ENCODE peak calls at places on chromosomes 6 and 20, in eight cellular contexts. One of them, this sample, is unnamed.

GRCh38 chr20:43736588-43737091 is 9.8 kb upstream of the GTSF1L start:
- DNase-seq in lung microvascular endothelial cell: peak; percentile 18
- DNase-seq in cardiac fibroblast: no peak
- DNase-seq in psoas muscle: no peak
- DNase-seq in DMS79: no peak
- DNase-seq in HS-5: no peak
- DNase-seq in nephron progenitor cell: no peak
- DNase-seq in RPMI8226: no peak
- DNase-seq in this sample: no peak

GRCh38 chr20:53739799-53740785 is 146.5 kb upstream of the ZNF217 start:
- DNase-seq in lung microvascular endothelial cell: no peak
- DNase-seq in cardiac fibroblast: peak; percentile 39
- DNase-seq in psoas muscle: no peak
- DNase-seq in DMS79: peak; percentile 65
- DNase-seq in HS-5: no peak
- DNase-seq in nephron progenitor cell: no peak
- DNase-seq in RPMI8226: no peak
- DNase-seq in this sample: peak; percentile 85

GRCh38 chr6:161048636-161049035 is 57.1 kb downstream of the MAP3K4 start:
- DNase-seq in lung microvascular endothelial cell: no peak
- DNase-seq in cardiac fibroblast: peak; percentile 88
- DNase-seq in psoas muscle: no peak
- DNase-seq in DMS79: no peak
- DNase-seq in HS-5: peak; percentile 40
- DNase-seq in nephron progenitor cell: no peak
- DNase-seq in RPMI8226: no peak
- DNase-seq in this sample: no peak

GRCh38 chr6:157246771-157247484 is 76.4 kb downstream of the TMEM242 start:
- DNase-seq in lung microvascular endothelial cell: no peak
- DNase-seq in cardiac fibroblast: no peak
- DNase-seq in psoas muscle: no peak
- DNase-seq in DMS79: no peak
- DNase-seq in HS-5: no peak
- DNase-seq in nephron progenitor cell: no peak
- DNase-seq in RPMI8226: no peak
- DNase-seq in this sample: no peak

GRCh38 chr6:159451051-159451450 is 242.0 kb downstream of the SOD2 start:
- DNase-seq in lung microvascular endothelial cell: no peak
- DNase-seq in cardiac fibroblast: peak; percentile 14
- DNase-seq in psoas muscle: no peak
- DNase-seq in DMS79: no peak
- DNase-seq in HS-5: peak; percentile 24
- DNase-seq in nephron progenitor cell: no peak
- DNase-seq in RPMI8226: no peak
- DNase-seq in this sample: no peak

GRCh38 chr6:129287778-129288177 is 404.8 kb downstream of the LAMA2 start:
- DNase-seq in lung microvascular endothelial cell: no peak
- DNase-seq in cardiac fibroblast: no peak
- DNase-seq in psoas muscle: no peak
- DNase-seq in DMS79: no peak
- DNase-seq in HS-5: no peak
- DNase-seq in nephron progenitor cell: no peak
- DNase-seq in RPMI8226: no peak
- DNase-seq in this sample: no peak

GRCh38 chr6:13694562-13694961 is 17.1 kb downstream of the RANBP9 start:
- DNase-seq in lung microvascular endothelial cell: no peak
- DNase-seq in cardiac fibroblast: no peak
- DNase-seq in psoas muscle: no peak
- DNase-seq in DMS79: no peak
- DNase-seq in HS-5: no peak
- DNase-seq in nephron progenitor cell: no peak
- DNase-seq in RPMI8226: no peak
- DNase-seq in this sample: no peak

GRCh38 chr6:140566706-140567330 is 1192.4 kb upstream of the CITED2 start:
- DNase-seq in lung microvascular endothelial cell: peak; percentile 84
- DNase-seq in cardiac fibroblast: peak; percentile 69
- DNase-seq in psoas muscle: no peak
- DNase-seq in DMS79: no peak
- DNase-seq in HS-5: peak; percentile 23
- DNase-seq in nephron progenitor cell: no peak
- DNase-seq in RPMI8226: no peak
- DNase-seq in this sample: no peak

GRCh38 chr20:38149880-38150594 is 15.0 kb downstream of the TGM2 start:
- DNase-seq in lung microvascular endothelial cell: no peak
- DNase-seq in cardiac fibroblast: no peak
- DNase-seq in psoas muscle: no peak
- DNase-seq in DMS79: no peak
- DNase-seq in HS-5: no peak
- DNase-seq in nephron progenitor cell: no peak
- DNase-seq in RPMI8226: no peak
- DNase-seq in this sample: no peak

GRCh38 chr6:162032620-162033019 is 694.9 kb downstream of the PRKN start:
- DNase-seq in lung microvascular endothelial cell: no peak
- DNase-seq in cardiac fibroblast: peak; percentile 26
- DNase-seq in psoas muscle: no peak
- DNase-seq in DMS79: no peak
- DNase-seq in HS-5: peak; percentile 13
- DNase-seq in nephron progenitor cell: no peak
- DNase-seq in RPMI8226: no peak
- DNase-seq in this sample: no peak

GRCh38 chr20:24871429-24872213 is 77.4 kb upstream of the CST7 start:
- DNase-seq in lung microvascular endothelial cell: no peak
- DNase-seq in cardiac fibroblast: no peak
- DNase-seq in psoas muscle: no peak
- DNase-seq in DMS79: no peak
- DNase-seq in HS-5: no peak
- DNase-seq in nephron progenitor cell: no peak
- DNase-seq in RPMI8226: no peak
- DNase-seq in this sample: no peak

GRCh38 chr6:107491059-107491609 is 1.2 kb downstream of the SOBP start:
- DNase-seq in lung microvascular endothelial cell: peak; percentile 53
- DNase-seq in cardiac fibroblast: peak; percentile 56
- DNase-seq in psoas muscle: peak; percentile 88
- DNase-seq in DMS79: peak; percentile 22
- DNase-seq in HS-5: no peak
- DNase-seq in nephron progenitor cell: peak; percentile 73
- DNase-seq in RPMI8226: peak; percentile 40
- DNase-seq in this sample: peak; percentile 5

GRCh38 chr20:57391439-57392129 is 388 bp downstream of the RBM38 start:
- DNase-seq in lung microvascular endothelial cell: peak; percentile 30
- DNase-seq in cardiac fibroblast: no peak
- DNase-seq in psoas muscle: peak; percentile 74
- DNase-seq in DMS79: no peak
- DNase-seq in HS-5: no peak
- DNase-seq in nephron progenitor cell: peak; percentile 30
- DNase-seq in RPMI8226: peak; percentile 28
- DNase-seq in this sample: no peak

GRCh38 chr6:25352265-25352664 is 73.1 kb downstream of the CARMIL1 start:
- DNase-seq in lung microvascular endothelial cell: no peak
- DNase-seq in cardiac fibroblast: no peak
- DNase-seq in psoas muscle: no peak
- DNase-seq in DMS79: no peak
- DNase-seq in HS-5: no peak
- DNase-seq in nephron progenitor cell: no peak
- DNase-seq in RPMI8226: no peak
- DNase-seq in this sample: no peak

GRCh38 chr6:14784596-14785360 is 461.1 kb upstream of the JARID2 start:
- DNase-seq in lung microvascular endothelial cell: no peak
- DNase-seq in cardiac fibroblast: no peak
- DNase-seq in psoas muscle: no peak
- DNase-seq in DMS79: no peak
- DNase-seq in HS-5: no peak
- DNase-seq in nephron progenitor cell: no peak
- DNase-seq in RPMI8226: peak; percentile 51
- DNase-seq in this sample: no peak

GRCh38 chr20:58268936-58269619 is 40.4 kb upstream of the RAB22A start:
- DNase-seq in lung microvascular endothelial cell: peak; percentile 56
- DNase-seq in cardiac fibroblast: no peak
- DNase-seq in psoas muscle: no peak
- DNase-seq in DMS79: no peak
- DNase-seq in HS-5: no peak
- DNase-seq in nephron progenitor cell: no peak
- DNase-seq in RPMI8226: no peak
- DNase-seq in this sample: no peak

GRCh38 chr20:63628246-63628975 is 1.5 kb upstream of the GMEB2 start:
- DNase-seq in lung microvascular endothelial cell: peak; percentile 85
- DNase-seq in cardiac fibroblast: peak; percentile 85
- DNase-seq in psoas muscle: peak; percentile 66
- DNase-seq in DMS79: peak; percentile 79
- DNase-seq in HS-5: peak; percentile 51
- DNase-seq in nephron progenitor cell: peak; percentile 26
- DNase-seq in RPMI8226: peak; percentile 83
- DNase-seq in this sample: peak; percentile 58

GRCh38 chr6:157461000-157461915 is 80.3 kb downstream of the ZDHHC14 start:
- DNase-seq in lung microvascular endothelial cell: peak; percentile 89
- DNase-seq in cardiac fibroblast: peak; percentile 75
- DNase-seq in psoas muscle: no peak
- DNase-seq in DMS79: no peak
- DNase-seq in HS-5: no peak
- DNase-seq in nephron progenitor cell: no peak
- DNase-seq in RPMI8226: no peak
- DNase-seq in this sample: peak; percentile 24

GRCh38 chr20:44166008-44166407 is 21.0 kb downstream of the JPH2 start:
- DNase-seq in lung microvascular endothelial cell: peak; percentile 17
- DNase-seq in cardiac fibroblast: peak; percentile 81
- DNase-seq in psoas muscle: no peak
- DNase-seq in DMS79: no peak
- DNase-seq in HS-5: peak; percentile 89
- DNase-seq in nephron progenitor cell: no peak
- DNase-seq in RPMI8226: no peak
- DNase-seq in this sample: no peak

GRCh38 chr6:166365221-166365620 is 17.5 kb downstream of the MPC1 start:
- DNase-seq in lung microvascular endothelial cell: peak; percentile 87
- DNase-seq in cardiac fibroblast: peak; percentile 84
- DNase-seq in psoas muscle: no peak
- DNase-seq in DMS79: no peak
- DNase-seq in HS-5: no peak
- DNase-seq in nephron progenitor cell: no peak
- DNase-seq in RPMI8226: no peak
- DNase-seq in this sample: no peak

GRCh38 chr6:56347526-56347925 is 100.1 kb upstream of the COL21A1 start:
- DNase-seq in lung microvascular endothelial cell: no peak
- DNase-seq in cardiac fibroblast: peak; percentile 59
- DNase-seq in psoas muscle: no peak
- DNase-seq in DMS79: no peak
- DNase-seq in HS-5: no peak
- DNase-seq in nephron progenitor cell: no peak
- DNase-seq in RPMI8226: no peak
- DNase-seq in this sample: no peak

GRCh38 chr6:126268087-126268486 is 71.8 kb upstream of the CENPW start:
- DNase-seq in lung microvascular endothelial cell: no peak
- DNase-seq in cardiac fibroblast: no peak
- DNase-seq in psoas muscle: no peak
- DNase-seq in DMS79: no peak
- DNase-seq in HS-5: no peak
- DNase-seq in nephron progenitor cell: peak; percentile 42
- DNase-seq in RPMI8226: no peak
- DNase-seq in this sample: no peak

GRCh38 chr20:17227199-17227535 is 327 bp downstream of the PCSK2 start:
- DNase-seq in lung microvascular endothelial cell: no peak
- DNase-seq in cardiac fibroblast: no peak
- DNase-seq in psoas muscle: no peak
- DNase-seq in DMS79: peak; percentile 42
- DNase-seq in HS-5: no peak
- DNase-seq in nephron progenitor cell: no peak
- DNase-seq in RPMI8226: no peak
- DNase-seq in this sample: no peak

GRCh38 chr20:16528078-16528477 is 45.2 kb downstream of the KIF16B start:
- DNase-seq in lung microvascular endothelial cell: peak; percentile 82
- DNase-seq in cardiac fibroblast: peak; percentile 93
- DNase-seq in psoas muscle: peak; percentile 78
- DNase-seq in DMS79: peak; percentile 10
- DNase-seq in HS-5: peak; percentile 75
- DNase-seq in nephron progenitor cell: no peak
- DNase-seq in RPMI8226: no peak
- DNase-seq in this sample: no peak

GRCh38 chr6:43172127-43173007 is 1.3 kb downstream of the SRF start:
- DNase-seq in lung microvascular endothelial cell: peak; percentile 36
- DNase-seq in cardiac fibroblast: peak; percentile 32
- DNase-seq in psoas muscle: peak; percentile 72
- DNase-seq in DMS79: peak; percentile 8
- DNase-seq in HS-5: no peak
- DNase-seq in nephron progenitor cell: peak; percentile 65
- DNase-seq in RPMI8226: peak; percentile 26
- DNase-seq in this sample: no peak

GRCh38 chr6:112282217-112282616 is 27.9 kb upstream of the LAMA4 start:
- DNase-seq in lung microvascular endothelial cell: peak; percentile 89
- DNase-seq in cardiac fibroblast: peak; percentile 84
- DNase-seq in psoas muscle: peak; percentile 55
- DNase-seq in DMS79: peak; percentile 89
- DNase-seq in HS-5: peak; percentile 61
- DNase-seq in nephron progenitor cell: peak; percentile 29
- DNase-seq in RPMI8226: peak; percentile 8
- DNase-seq in this sample: no peak

GRCh38 chr6:156098858-156099257 is 643.2 kb upstream of the NOX3 start:
- DNase-seq in lung microvascular endothelial cell: no peak
- DNase-seq in cardiac fibroblast: no peak
- DNase-seq in psoas muscle: no peak
- DNase-seq in DMS79: no peak
- DNase-seq in HS-5: no peak
- DNase-seq in nephron progenitor cell: no peak
- DNase-seq in RPMI8226: no peak
- DNase-seq in this sample: no peak

GRCh38 chr6:51678905-51679620 is 408.4 kb downstream of the PKHD1 start:
- DNase-seq in lung microvascular endothelial cell: no peak
- DNase-seq in cardiac fibroblast: no peak
- DNase-seq in psoas muscle: no peak
- DNase-seq in DMS79: no peak
- DNase-seq in HS-5: no peak
- DNase-seq in nephron progenitor cell: no peak
- DNase-seq in RPMI8226: no peak
- DNase-seq in this sample: no peak

GRCh38 chr20:48326868-48327267 is 500.9 kb downstream of the PREX1 start:
- DNase-seq in lung microvascular endothelial cell: no peak
- DNase-seq in cardiac fibroblast: no peak
- DNase-seq in psoas muscle: peak; percentile 70
- DNase-seq in DMS79: no peak
- DNase-seq in HS-5: no peak
- DNase-seq in nephron progenitor cell: no peak
- DNase-seq in RPMI8226: no peak
- DNase-seq in this sample: no peak

GRCh38 chr6:40894962-40895799 is 143.8 kb downstream of the UNC5CL start:
- DNase-seq in lung microvascular endothelial cell: peak; percentile 69
- DNase-seq in cardiac fibroblast: peak; percentile 53
- DNase-seq in psoas muscle: peak; percentile 73
- DNase-seq in DMS79: no peak
- DNase-seq in HS-5: no peak
- DNase-seq in nephron progenitor cell: peak; percentile 60
- DNase-seq in RPMI8226: no peak
- DNase-seq in this sample: no peak

GRCh38 chr6:1024587-1024986 is 287.3 kb upstream of the FOXQ1 start:
- DNase-seq in lung microvascular endothelial cell: no peak
- DNase-seq in cardiac fibroblast: no peak
- DNase-seq in psoas muscle: no peak
- DNase-seq in DMS79: no peak
- DNase-seq in HS-5: peak; percentile 83
- DNase-seq in nephron progenitor cell: no peak
- DNase-seq in RPMI8226: no peak
- DNase-seq in this sample: no peak

GRCh38 chr6:35970181-35970580 is 49.3 kb upstream of the SRPK1 start:
- DNase-seq in lung microvascular endothelial cell: peak; percentile 75
- DNase-seq in cardiac fibroblast: peak; percentile 87
- DNase-seq in psoas muscle: no peak
- DNase-seq in DMS79: no peak
- DNase-seq in HS-5: peak; percentile 45
- DNase-seq in nephron progenitor cell: no peak
- DNase-seq in RPMI8226: no peak
- DNase-seq in this sample: no peak

GRCh38 chr20:47319517-47320252 is 36.8 kb downstream of the ZMYND8 start:
- DNase-seq in lung microvascular endothelial cell: peak; percentile 69
- DNase-seq in cardiac fibroblast: peak; percentile 57
- DNase-seq in psoas muscle: no peak
- DNase-seq in DMS79: peak; percentile 83
- DNase-seq in HS-5: no peak
- DNase-seq in nephron progenitor cell: peak; percentile 10
- DNase-seq in RPMI8226: no peak
- DNase-seq in this sample: peak; percentile 21

GRCh38 chr6:31246051-31246495 is 25.8 kb downstream of the HLA-C start:
- DNase-seq in lung microvascular endothelial cell: peak; percentile 80
- DNase-seq in cardiac fibroblast: peak; percentile 79
- DNase-seq in psoas muscle: no peak
- DNase-seq in DMS79: no peak
- DNase-seq in HS-5: peak; percentile 65
- DNase-seq in nephron progenitor cell: peak; percentile 18
- DNase-seq in RPMI8226: no peak
- DNase-seq in this sample: no peak

This sample was measured in NCI-H187.